ENCODE peak calls at places on chromosomes 13 and 19, in seven cellular contexts. F is choroid plexus epithelial cell; I is WTC11; N is activated CD8-positive, alpha-beta T cell treated with anti-CD3 and anti-CD28 coated beads for 36 hours; X is dorsolateral prefrontal cortex; O is endodermal cell; V is GM13977. T is an unnamed sample.

GRCh38 chr19:791605-792360 is 5.5 kb upstream of the PTBP1 start:
- DNase-seq in F (no peak), I (no peak), N (no peak), X (no peak), O (peak; percentile 58), V (no peak), T (no peak)

GRCh38 chr19:49651029-49651825 is 9.2 kb downstream of the SCAF1 start:
- DNase-seq in F (no peak), I (no peak), N (no peak), X (no peak), O (no peak), V (peak; percentile 19), T (no peak)

GRCh38 chr19:17777840-17778620 is 16.9 kb upstream of the B3GNT3 start:
- DNase-seq in F (peak; percentile 68), I (peak; percentile 96), N (peak; percentile 75), X (no peak), O (peak; percentile 99), V (peak; percentile 58), T (peak; percentile 50)

GRCh38 chr19:30692517-30692870 is 320.3 kb downstream of the ZNF536 start:
- DNase-seq in F (peak; percentile 8), I (no peak), N (no peak), X (no peak), O (no peak), V (no peak), T (no peak)

GRCh38 chr19:39502640-39503417 is 4.1 kb downstream of the DLL3 start:
- DNase-seq in F (peak; percentile 73), I (peak; percentile 80), N (peak; percentile 76), X (no peak), O (peak; percentile 92), V (peak; percentile 91), T (peak; percentile 73)

GRCh38 chr13:114056205-114057013 is 76.0 kb downstream of the RASA3 start:
- DNase-seq in F (no peak), I (no peak), N (no peak), X (no peak), O (no peak), V (no peak), T (no peak)

GRCh38 chr19:33443638-33444195 is 70.2 kb downstream of the CEBPG start:
- DNase-seq in F (no peak), I (no peak), N (no peak), X (peak; percentile 16), O (no peak), V (no peak), T (no peak)

GRCh38 chr13:48775804-48776203 is 122.1 kb downstream of the CYSLTR2 start:
- DNase-seq in F (peak; percentile 97), I (no peak), N (no peak), X (no peak), O (no peak), V (no peak), T (no peak)

GRCh38 chr19:55340784-55341147 is 1.1 kb downstream of the KMT5C start:
- DNase-seq in F (no peak), I (peak; percentile 47), N (peak; percentile 53), X (no peak), O (no peak), V (no peak), T (peak; percentile 25)

GRCh38 chr19:27775395-27775794 is 1437.6 kb downstream of the UQCRFS1 start:
- DNase-seq in F (peak; percentile 3), I (no peak), N (no peak), X (no peak), O (peak; percentile 41), V (no peak), T (no peak)

GRCh38 chr19:52943884-52944643 is 18.6 kb downstream of the ZNF816 start:
- DNase-seq in F (no peak), I (no peak), N (no peak), X (no peak), O (peak; percentile 60), V (no peak), T (no peak)

GRCh38 chr13:55761986-55762385 is 1378.7 kb upstream of the PRR20A start:
- DNase-seq in F (no peak), I (no peak), N (no peak), X (no peak), O (no peak), V (no peak), T (no peak)

GRCh38 chr19:44737238-44738160 is 11.0 kb upstream of the BCL3 start:
- DNase-seq in F (peak; percentile 59), I (no peak), N (peak; percentile 40), X (no peak), O (no peak), V (peak; percentile 45), T (no peak)

GRCh38 chr13:40793339-40793738 is 3.9 kb downstream of the SLC25A15 start:
- DNase-seq in F (no peak), I (no peak), N (no peak), X (no peak), O (no peak), V (no peak), T (no peak)

GRCh38 chr19:50158577-50158976 is 4.5 kb downstream of the IZUMO2 start:
- DNase-seq in F (no peak), I (no peak), N (no peak), X (no peak), O (no peak), V (no peak), T (no peak)

GRCh38 chr19:55251296-55252081 is 7.3 kb downstream of the PPP6R1 start:
- DNase-seq in F (peak; percentile 14), I (no peak), N (peak; percentile 74), X (no peak), O (no peak), V (no peak), T (no peak)

GRCh38 chr19:48461982-48462655 is 6.7 kb downstream of the KCNJ14 start:
- DNase-seq in F (no peak), I (peak; percentile 91), N (peak; percentile 31), X (no peak), O (peak; percentile 94), V (no peak), T (no peak)

GRCh38 chr13:40345654-40346372 is 320.6 kb downstream of the FOXO1 start:
- DNase-seq in F (no peak), I (peak; percentile 29), N (no peak), X (no peak), O (peak; percentile 65), V (no peak), T (no peak)

GRCh38 chr13:89796196-89796595 is 1551.3 kb upstream of the MIR17HG start:
- DNase-seq in F (no peak), I (no peak), N (no peak), X (no peak), O (no peak), V (no peak), T (no peak)

GRCh38 chr13:79270859-79271258 is 135.2 kb downstream of the RBM26 start:
- DNase-seq in F (no peak), I (no peak), N (no peak), X (no peak), O (no peak), V (no peak), T (no peak)

GRCh38 chr13:37289212-37289935 is 183.9 kb upstream of the CSNK1A1L start:
- DNase-seq in F (no peak), I (no peak), N (no peak), X (no peak), O (no peak), V (no peak), T (no peak)

GRCh38 chr13:94967183-94968039 is 255.1 kb upstream of the SOX21 start:
- DNase-seq in F (peak; percentile 19), I (peak; percentile 57), N (peak; percentile 41), X (no peak), O (peak; percentile 83), V (peak; percentile 59), T (peak; percentile 43)

GRCh38 chr19:18150776-18151624 is 2.0 kb upstream of the PIK3R2 start:
- DNase-seq in F (no peak), I (no peak), N (no peak), X (no peak), O (no peak), V (no peak), T (no peak)

GRCh38 chr13:51822106-51822840 is 18.3 kb upstream of the DHRS12 start:
- DNase-seq in F (no peak), I (no peak), N (peak; percentile 53), X (no peak), O (no peak), V (no peak), T (no peak)

GRCh38 chr19:2779121-2779740 is 3.8 kb downstream of the SGTA start:
- DNase-seq in F (no peak), I (no peak), N (no peak), X (no peak), O (no peak), V (no peak), T (no peak)

GRCh38 chr13:79434578-79434977 is 28.5 kb upstream of the RBM26 start:
- DNase-seq in F (peak; percentile 22), I (no peak), N (no peak), X (no peak), O (no peak), V (no peak), T (no peak)

GRCh38 chr13:34020388-34020787 is 202.4 kb downstream of the RFC3 start:
- DNase-seq in F (no peak), I (no peak), N (no peak), X (no peak), O (no peak), V (no peak), T (no peak)

GRCh38 chr13:79314652-79315051 is 91.4 kb downstream of the RBM26 start:
- DNase-seq in F (no peak), I (no peak), N (no peak), X (no peak), O (no peak), V (no peak), T (no peak)

DNA sequence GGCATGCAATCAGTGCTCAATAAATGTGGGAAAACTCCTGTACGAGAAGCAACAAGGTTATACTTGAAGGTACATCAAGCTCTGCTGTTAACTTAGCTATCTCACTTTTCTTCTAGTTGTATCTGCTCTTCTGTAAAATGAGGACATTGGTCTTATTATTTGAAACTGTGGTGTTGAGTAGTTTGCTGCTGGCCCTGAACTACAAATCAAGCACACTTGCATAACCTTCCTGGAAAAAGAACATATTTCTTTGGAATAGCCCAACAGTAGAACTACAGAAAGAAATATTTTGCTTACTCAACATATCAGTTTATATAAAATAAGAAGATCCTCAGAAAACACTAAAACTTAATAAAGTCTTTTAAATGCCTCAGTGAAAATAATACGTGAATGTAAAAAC is 203.0 kb downstream of the KCTD12 start:
- DNase-seq in F (peak; percentile 20), I (no peak), N (no peak), X (no peak), O (no peak), V (no peak), T (no peak)
- TF ChIP-seq CTCF in F (no peak), I (no peak), N (no peak), X (no peak), O (no peak), V (no peak), T (no peak)

GRCh38 chr13:110876592-110876991 is 38.3 kb downstream of the ANKRD10 start:
- DNase-seq in F (no peak), I (no peak), N (no peak), X (no peak), O (peak; percentile 67), V (no peak), T (no peak)
- TF ChIP-seq CTCF in F (no peak), I (no peak), N (no peak), X (no peak), O (no peak), V (no peak), T (no peak)

GRCh38 chr19:13234518-13234917 is 84.3 kb downstream of the IER2 start:
- DNase-seq in F (no peak), I (peak; percentile 76), N (peak; percentile 87), X (no peak), O (peak; percentile 87), V (peak; percentile 88), T (peak; percentile 58)
- TF ChIP-seq CTCF in F (peak; percentile 39), I (peak; percentile 65), N (peak; percentile 91), X (peak; percentile 20), O (peak; percentile 88), V (peak; percentile 77), T (peak; percentile 66)

GRCh38 chr13:23888658-23889597 is at the start of gene MIPEP:
- DNase-seq in F (peak; percentile 98), I (peak; percentile 92), N (peak; percentile 92), X (peak; percentile 94), O (peak; percentile 98), V (peak; percentile 95), T (peak; percentile 89)

GRCh38 chr13:23889598-23890224 is 511 bp upstream of the MIPEP start:
- DNase-seq in F (no peak), I (no peak), N (no peak), X (no peak), O (no peak), V (no peak), T (no peak)
- TF ChIP-seq CTCF in F (no peak), I (no peak), N (no peak), X (no peak), O (peak; percentile 10), V (no peak), T (peak; percentile 11)

T was measured in neural crest cell.